ENCODE peak calls at places on chromosome 6, in five cellular contexts. One of them, this sample, is unnamed.

GRCh38 chr6:170131351-170131750 is 159.5 kb downstream of the DLL1 start:
- DNase-seq in suprapubic skin: peak
- DNase-seq in body of pancreas: no peak
- DNase-seq in A549: no peak
- DNase-seq in stomach: peak
- DNase-seq in this sample: peak

GRCh38 chr6:21611485-21611884 is 17.9 kb downstream of the SOX4 start:
- DNase-seq in suprapubic skin: no peak
- DNase-seq in body of pancreas: no peak
- DNase-seq in A549: no peak
- DNase-seq in stomach: no peak
- DNase-seq in this sample: no peak

GRCh38 chr6:130796313-130796905 is 30.8 kb upstream of the SMLR1 start:
- DNase-seq in suprapubic skin: no peak
- DNase-seq in body of pancreas: no peak
- DNase-seq in A549: peak
- DNase-seq in stomach: no peak
- DNase-seq in this sample: no peak

GRCh38 chr6:41644297-41644879 is 6.1 kb downstream of the MDFI start:
- DNase-seq in suprapubic skin: no peak
- DNase-seq in body of pancreas: no peak
- DNase-seq in A549: no peak
- DNase-seq in stomach: no peak
- DNase-seq in this sample: no peak

GRCh38 chr6:156559151-156559690 is 218.0 kb upstream of the ARID1B start:
- DNase-seq in suprapubic skin: no peak
- DNase-seq in body of pancreas: no peak
- DNase-seq in A549: no peak
- DNase-seq in stomach: no peak
- DNase-seq in this sample: no peak

GRCh38 chr6:5335020-5335419 is 73.7 kb downstream of the FARS2 start:
- DNase-seq in suprapubic skin: no peak
- DNase-seq in body of pancreas: no peak
- DNase-seq in A549: no peak
- DNase-seq in stomach: no peak
- DNase-seq in this sample: no peak

GRCh38 chr6:131628726-131629125 is 684 bp upstream of the MED23 start:
- DNase-seq in suprapubic skin: no peak
- DNase-seq in body of pancreas: no peak
- DNase-seq in A549: no peak
- DNase-seq in stomach: no peak
- DNase-seq in this sample: no peak

GRCh38 chr6:13066050-13066449 is 262.3 kb downstream of the TBC1D7 start:
- DNase-seq in suprapubic skin: no peak
- DNase-seq in body of pancreas: no peak
- DNase-seq in A549: no peak
- DNase-seq in stomach: no peak
- DNase-seq in this sample: no peak

DNA sequence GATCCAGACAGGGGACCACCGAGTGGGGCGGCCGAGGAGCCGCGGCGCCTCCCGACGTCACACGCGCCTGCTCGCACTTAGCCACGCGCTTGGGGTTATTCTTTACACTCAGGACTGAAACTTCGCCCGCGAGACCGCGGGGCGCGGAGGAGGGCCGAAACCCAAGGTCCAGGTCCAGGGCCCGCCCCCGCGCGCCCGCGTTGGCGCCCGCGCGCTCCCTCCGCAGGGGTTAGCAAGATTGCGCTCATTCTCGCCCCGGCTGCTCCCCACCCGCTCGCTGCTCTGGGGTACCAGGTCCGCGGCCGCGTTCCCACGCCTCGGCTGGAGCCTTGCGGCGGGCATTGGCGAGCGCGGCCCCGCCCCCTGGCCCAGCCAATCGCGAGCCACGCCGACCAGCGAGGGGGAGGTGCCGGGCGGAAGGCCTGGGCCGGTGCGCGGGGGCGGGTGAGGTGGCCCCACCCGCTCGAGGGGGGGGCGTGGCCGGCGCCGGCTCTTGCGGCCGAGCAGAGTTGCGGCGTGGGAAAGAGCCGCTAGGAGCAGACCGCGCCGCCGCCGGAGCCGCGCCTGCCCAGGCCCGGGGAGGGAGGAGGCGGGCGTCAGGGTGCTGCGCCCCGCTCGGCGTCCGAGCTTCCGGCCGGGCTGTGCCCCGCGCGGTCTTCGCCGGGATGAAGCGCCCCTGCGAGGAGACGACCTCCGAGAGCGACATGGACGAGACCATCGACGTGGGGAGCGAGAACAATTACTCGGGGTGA is at the start of gene HEY2:
- DNase-seq in suprapubic skin: peak
- DNase-seq in body of pancreas: peak
- DNase-seq in A549: peak
- DNase-seq in stomach: peak
- DNase-seq in this sample: peak
- TF ChIP-seq POLR2A in suprapubic skin: no peak
- TF ChIP-seq POLR2A in body of pancreas: peak
- TF ChIP-seq POLR2A in A549: no peak
- TF ChIP-seq POLR2A in stomach: no peak
- TF ChIP-seq POLR2A in this sample: no peak

DNA sequence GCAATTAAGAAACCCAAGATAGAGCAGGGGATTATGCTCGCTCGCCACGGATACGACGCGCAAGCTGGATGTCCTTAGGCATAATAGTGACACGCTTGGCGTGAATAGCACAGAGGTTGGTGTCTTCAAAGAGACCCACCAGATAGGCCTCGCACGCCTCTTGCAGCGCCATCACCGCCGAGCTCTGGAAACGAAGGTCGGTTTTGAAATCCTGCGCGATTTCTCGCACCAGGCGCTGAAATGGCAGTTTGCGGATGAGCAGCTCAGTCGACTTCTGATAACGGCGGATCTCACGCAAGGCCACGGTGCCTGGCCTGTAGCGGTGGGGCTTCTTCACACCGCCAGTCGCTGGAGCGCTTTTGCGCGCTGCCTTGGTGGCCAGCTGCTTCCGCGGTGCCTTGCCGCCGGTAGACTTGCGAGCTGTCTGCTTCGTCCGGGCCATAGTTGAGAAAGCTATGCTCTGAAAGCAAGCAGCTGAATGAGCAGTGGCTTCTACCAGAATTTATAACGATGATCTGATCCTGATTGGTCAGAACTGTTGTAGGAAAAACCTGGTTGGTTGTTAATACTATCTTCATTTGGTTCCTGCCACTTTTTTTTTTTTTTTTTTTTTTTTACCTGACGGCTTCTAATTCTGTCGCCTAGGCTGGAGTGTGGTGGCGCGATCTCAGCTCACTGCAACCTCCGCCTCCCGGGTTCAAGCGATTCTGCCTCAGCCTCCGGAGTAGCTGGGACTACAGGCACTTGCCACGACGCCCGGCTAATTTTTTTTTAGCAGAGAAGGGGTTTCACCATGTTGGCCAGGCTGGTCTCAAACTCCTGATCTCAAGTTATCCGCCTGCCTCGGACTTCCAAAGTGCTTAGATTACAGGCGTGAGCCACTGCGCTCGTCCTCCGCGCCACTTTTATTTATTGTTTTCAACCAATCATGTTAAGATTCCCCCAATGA is 21.6 kb downstream of the OR2B2 start:
- DNase-seq in suprapubic skin: no peak
- DNase-seq in body of pancreas: no peak
- DNase-seq in A549: peak
- DNase-seq in stomach: peak
- DNase-seq in this sample: peak
- TF ChIP-seq POLR2A in suprapubic skin: peak
- TF ChIP-seq POLR2A in body of pancreas: no peak
- TF ChIP-seq POLR2A in A549: peak
- TF ChIP-seq POLR2A in stomach: no peak
- TF ChIP-seq POLR2A in this sample: peak

GRCh38 chr6:43776115-43776798 is 6.2 kb downstream of the VEGFA start:
- DNase-seq in suprapubic skin: no peak
- DNase-seq in body of pancreas: peak
- DNase-seq in A549: no peak
- DNase-seq in stomach: peak
- DNase-seq in this sample: peak
- TF ChIP-seq POLR2A in suprapubic skin: no peak
- TF ChIP-seq POLR2A in body of pancreas: no peak
- TF ChIP-seq POLR2A in A549: no peak
- TF ChIP-seq POLR2A in stomach: no peak
- TF ChIP-seq POLR2A in this sample: no peak

GRCh38 chr6:2462831-2463230 is 217.4 kb upstream of the GMDS start:
- DNase-seq in suprapubic skin: no peak
- DNase-seq in body of pancreas: no peak
- DNase-seq in A549: no peak
- DNase-seq in stomach: no peak
- DNase-seq in this sample: no peak
- TF ChIP-seq POLR2A in suprapubic skin: no peak
- TF ChIP-seq POLR2A in body of pancreas: no peak
- TF ChIP-seq POLR2A in A549: no peak
- TF ChIP-seq POLR2A in stomach: no peak
- TF ChIP-seq POLR2A in this sample: no peak

GRCh38 chr6:101401792-101402617 is 8.5 kb downstream of the GRIK2 start:
- DNase-seq in suprapubic skin: no peak
- DNase-seq in body of pancreas: no peak
- DNase-seq in A549: no peak
- DNase-seq in stomach: no peak
- DNase-seq in this sample: no peak

GRCh38 chr6:101400341-101400740 is 6.8 kb downstream of the GRIK2 start:
- DNase-seq in suprapubic skin: no peak
- DNase-seq in body of pancreas: no peak
- DNase-seq in A549: no peak
- DNase-seq in stomach: no peak
- DNase-seq in this sample: no peak

GRCh38 chr6:101403566-101403965 is 10.1 kb downstream of the GRIK2 start:
- DNase-seq in suprapubic skin: no peak
- DNase-seq in body of pancreas: no peak
- DNase-seq in A549: no peak
- DNase-seq in stomach: no peak
- DNase-seq in this sample: no peak

GRCh38 chr6:101404767-101405166 is 11.3 kb downstream of the GRIK2 start:
- DNase-seq in suprapubic skin: no peak
- DNase-seq in body of pancreas: no peak
- DNase-seq in A549: no peak
- DNase-seq in stomach: no peak
- DNase-seq in this sample: no peak

DNA sequence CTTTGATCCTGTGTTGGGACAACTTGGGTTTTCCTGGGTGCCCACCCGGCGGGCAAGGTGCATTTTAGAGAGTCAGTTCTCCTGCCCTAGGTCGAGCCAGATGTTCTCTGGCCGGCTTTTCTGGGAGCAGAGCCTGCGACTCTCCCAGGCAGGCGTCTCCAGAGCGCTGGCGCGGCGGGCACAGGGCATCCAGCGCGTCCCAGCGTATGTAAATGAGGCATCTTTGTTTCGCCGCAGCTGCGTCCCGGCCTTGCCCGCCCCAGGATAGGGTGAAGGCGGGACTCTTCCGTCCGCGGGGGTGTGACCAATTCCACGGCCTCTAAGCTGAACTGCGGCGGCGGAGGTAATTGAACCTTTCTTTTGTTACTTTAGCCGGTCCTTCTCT is 9.1 kb downstream of the GRIK2 start:
- DNase-seq in suprapubic skin: no peak
- DNase-seq in body of pancreas: no peak
- DNase-seq in A549: no peak
- DNase-seq in stomach: no peak
- DNase-seq in this sample: no peak
- TF ChIP-seq POLR2A in suprapubic skin: no peak
- TF ChIP-seq POLR2A in body of pancreas: no peak
- TF ChIP-seq POLR2A in A549: no peak
- TF ChIP-seq POLR2A in stomach: no peak
- TF ChIP-seq POLR2A in this sample: no peak

GRCh38 chr6:39227476-39227875 is 1.8 kb downstream of the KCNK5 start:
- DNase-seq in suprapubic skin: no peak
- DNase-seq in body of pancreas: no peak
- DNase-seq in A549: no peak
- DNase-seq in stomach: no peak
- DNase-seq in this sample: no peak

GRCh38 chr6:39228111-39228971 is 934 bp downstream of the KCNK5 start:
- DNase-seq in suprapubic skin: no peak
- DNase-seq in body of pancreas: no peak
- DNase-seq in A549: no peak
- DNase-seq in stomach: no peak
- DNase-seq in this sample: no peak

GRCh38 chr6:39231386-39231785 is 2.1 kb upstream of the KCNK5 start:
- DNase-seq in suprapubic skin: no peak
- DNase-seq in body of pancreas: no peak
- DNase-seq in A549: no peak
- DNase-seq in stomach: no peak
- DNase-seq in this sample: no peak

GRCh38 chr6:39226606-39227300 is 2.5 kb downstream of the KCNK5 start:
- DNase-seq in suprapubic skin: no peak
- DNase-seq in body of pancreas: no peak
- DNase-seq in A549: no peak
- DNase-seq in stomach: no peak
- DNase-seq in this sample: no peak

DNA sequence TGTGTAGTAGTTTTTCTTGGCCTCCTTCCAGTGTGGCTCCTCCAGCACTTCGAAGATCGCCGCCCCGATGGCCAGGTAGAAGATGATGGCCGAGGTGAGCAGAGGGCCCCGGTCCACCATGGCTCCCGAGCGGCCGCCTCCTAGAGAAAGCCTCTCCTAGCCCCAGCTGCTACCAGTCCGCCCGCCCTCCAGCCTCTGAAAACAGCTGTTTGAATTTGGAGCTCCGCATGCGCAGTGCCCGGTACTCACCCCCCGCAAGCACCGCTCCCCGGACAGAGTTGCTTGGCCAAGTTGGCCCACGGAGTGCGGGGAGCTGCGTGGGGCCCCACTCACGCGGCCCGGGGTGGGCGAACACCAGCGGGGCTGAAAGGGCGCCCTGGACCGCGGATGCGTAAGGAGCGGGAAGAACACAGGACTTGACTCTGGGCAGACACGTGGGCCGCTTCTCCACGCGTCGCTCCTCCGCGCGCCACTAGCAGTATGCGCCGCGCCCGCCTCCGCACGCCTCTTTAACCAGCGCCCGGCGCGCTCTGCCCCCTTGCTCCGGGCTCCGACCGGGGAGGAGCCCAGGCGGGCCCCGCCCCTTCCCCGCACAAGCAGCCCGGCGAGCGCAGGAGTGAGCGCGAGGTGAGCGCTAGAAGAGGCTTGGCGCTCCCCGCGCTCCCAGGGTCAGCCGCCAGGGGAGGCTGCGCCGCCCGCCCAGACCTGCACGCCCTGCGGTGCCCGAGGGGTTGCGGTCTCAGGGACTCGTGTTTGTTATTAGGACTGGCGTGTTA is at the start of gene KCNK5:
- DNase-seq in suprapubic skin: no peak
- DNase-seq in body of pancreas: peak
- DNase-seq in A549: peak
- DNase-seq in stomach: peak
- DNase-seq in this sample: peak
- TF ChIP-seq POLR2A in suprapubic skin: no peak
- TF ChIP-seq POLR2A in body of pancreas: peak
- TF ChIP-seq POLR2A in A549: peak
- TF ChIP-seq POLR2A in stomach: no peak
- TF ChIP-seq POLR2A in this sample: peak

DNA sequence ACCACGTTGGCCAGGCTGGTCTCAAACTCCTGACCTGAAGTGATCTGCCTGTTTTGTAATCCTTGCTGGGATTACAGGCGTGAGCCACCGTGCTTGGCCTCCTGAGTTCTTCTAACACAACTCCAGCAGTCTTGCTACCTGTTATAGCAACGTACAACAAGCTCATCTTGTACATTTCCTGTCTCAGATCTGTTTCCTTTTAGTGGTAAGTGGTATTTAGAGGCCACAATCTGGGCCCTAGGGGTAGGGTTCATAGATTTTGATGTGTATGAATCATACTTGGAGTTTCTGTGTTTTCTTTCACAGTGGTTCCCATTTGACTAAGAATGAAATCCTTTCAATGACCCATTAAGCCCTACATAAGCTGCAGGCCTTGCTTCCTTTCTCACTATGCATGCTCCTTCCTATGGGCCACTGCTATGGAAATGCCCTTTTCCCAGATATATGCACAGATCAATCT is 27.1 kb upstream of the SYNCRIP start:
- DNase-seq in suprapubic skin: no peak
- DNase-seq in body of pancreas: no peak
- DNase-seq in A549: no peak
- DNase-seq in stomach: no peak
- DNase-seq in this sample: peak
- TF ChIP-seq POLR2A in suprapubic skin: no peak
- TF ChIP-seq POLR2A in body of pancreas: no peak
- TF ChIP-seq POLR2A in A549: no peak
- TF ChIP-seq POLR2A in stomach: no peak
- TF ChIP-seq POLR2A in this sample: no peak